ENCODE peak calls at places on chromosome 20, in four cellular contexts. One of them, this sample, is unnamed.

GRCh38 chr20:45061244-45061643 is 39.7 kb downstream of the KCNS1 start:
- DNase-seq in neural crest cell: no peak
- DNase-seq in GM23248: peak
- DNase-seq in NCI-H1417: no peak
- DNase-seq in this sample: no peak

GRCh38 chr20:23022849-23023248 is 12.3 kb upstream of the SSTR4 start:
- DNase-seq in GM23248: no peak
- DNase-seq in neural crest cell: no peak
- DNase-seq in NCI-H1417: no peak
- DNase-seq in this sample: no peak

GRCh38 chr20:1061484-1062221 is 56.7 kb upstream of the PSMF1 start:
- DNase-seq in GM23248: no peak
- DNase-seq in neural crest cell: no peak
- DNase-seq in NCI-H1417: no peak
- DNase-seq in this sample: no peak

GRCh38 chr20:43058077-43058476 is 131.6 kb downstream of the PTPRT start:
- DNase-seq in NCI-H1417: no peak
- DNase-seq in GM23248: no peak
- DNase-seq in neural crest cell: no peak
- DNase-seq in this sample: no peak

GRCh38 chr20:272718-273117 is 15.2 kb downstream of the DEFB132 start:
- DNase-seq in GM23248: no peak
- DNase-seq in neural crest cell: no peak
- DNase-seq in NCI-H1417: no peak
- DNase-seq in this sample: peak

GRCh38 chr20:57664476-57664875 is 44.2 kb upstream of the ZBP1 start:
- DNase-seq in neural crest cell: no peak
- DNase-seq in NCI-H1417: no peak
- DNase-seq in GM23248: no peak
- DNase-seq in this sample: no peak

GRCh38 chr20:31674895-31675827 is 37.4 kb downstream of the COX4I2 start:
- DNase-seq in neural crest cell: no peak
- DNase-seq in GM23248: peak
- DNase-seq in NCI-H1417: no peak
- DNase-seq in this sample: peak

GRCh38 chr20:9103955-9104354 is 35.1 kb downstream of the PLCB4 start:
- DNase-seq in NCI-H1417: no peak
- DNase-seq in GM23248: no peak
- DNase-seq in neural crest cell: no peak
- DNase-seq in this sample: peak

GRCh38 chr20:46323557-46323956 is 15.3 kb upstream of the CDH22 start:
- DNase-seq in neural crest cell: no peak
- DNase-seq in NCI-H1417: peak
- DNase-seq in GM23248: no peak
- DNase-seq in this sample: peak

GRCh38 chr20:4997207-4997606 is 4.1 kb downstream of the SLC23A2 start:
- DNase-seq in NCI-H1417: no peak
- DNase-seq in neural crest cell: no peak
- DNase-seq in GM23248: no peak
- DNase-seq in this sample: no peak

GRCh38 chr20:25083773-25084615 is 2.1 kb upstream of the VSX1 start:
- DNase-seq in NCI-H1417: no peak
- DNase-seq in GM23248: no peak
- DNase-seq in neural crest cell: peak
- DNase-seq in this sample: peak

GRCh38 chr20:41005361-41005729 is 23.3 kb upstream of the TOP1 start:
- DNase-seq in NCI-H1417: no peak
- DNase-seq in GM23248: peak
- DNase-seq in neural crest cell: no peak
- DNase-seq in this sample: peak

GRCh38 chr20:25057234-25058050 is 497 bp downstream of the ACSS1 start:
- DNase-seq in NCI-H1417: no peak
- DNase-seq in GM23248: peak
- DNase-seq in neural crest cell: peak
- DNase-seq in this sample: peak

GRCh38 chr20:31452575-31452974 is 12.1 kb downstream of the DEFB123 start:
- DNase-seq in NCI-H1417: no peak
- DNase-seq in neural crest cell: no peak
- DNase-seq in GM23248: peak
- DNase-seq in this sample: no peak

GRCh38 chr20:33702861-33703260 is 16.7 kb upstream of the E2F1 start:
- DNase-seq in NCI-H1417: no peak
- DNase-seq in GM23248: no peak
- DNase-seq in neural crest cell: no peak
- DNase-seq in this sample: peak

GRCh38 chr20:22927537-22927936 is 107.6 kb upstream of the SSTR4 start:
- DNase-seq in GM23248: no peak
- DNase-seq in neural crest cell: no peak
- DNase-seq in NCI-H1417: no peak
- DNase-seq in this sample: no peak

GRCh38 chr20:51388756-51389542 is 153.6 kb downstream of the NFATC2 start:
- DNase-seq in neural crest cell: no peak
- DNase-seq in GM23248: peak
- DNase-seq in NCI-H1417: no peak
- DNase-seq in this sample: no peak

GRCh38 chr20:59082077-59082740 is 39.6 kb upstream of the PRELID3B start:
- DNase-seq in NCI-H1417: no peak
- DNase-seq in GM23248: peak
- DNase-seq in neural crest cell: no peak
- DNase-seq in this sample: peak

GRCh38 chr20:16821211-16822089 is 73.3 kb downstream of the OTOR start:
- DNase-seq in GM23248: peak
- DNase-seq in neural crest cell: peak
- DNase-seq in NCI-H1417: peak
- DNase-seq in this sample: peak

GRCh38 chr20:15890358-15890982 is 682.8 kb downstream of the KIF16B start:
- DNase-seq in NCI-H1417: no peak
- DNase-seq in GM23248: no peak
- DNase-seq in neural crest cell: no peak
- DNase-seq in this sample: peak

GRCh38 chr20:59625214-59625922 is 21.0 kb downstream of the PHACTR3 start:
- DNase-seq in neural crest cell: no peak
- DNase-seq in GM23248: no peak
- DNase-seq in NCI-H1417: no peak
- DNase-seq in this sample: no peak

GRCh38 chr20:22838001-22838400 is 197.1 kb upstream of the SSTR4 start:
- DNase-seq in GM23248: no peak
- DNase-seq in NCI-H1417: no peak
- DNase-seq in neural crest cell: no peak
- DNase-seq in this sample: no peak

GRCh38 chr20:3823881-3824280 is 3.5 kb downstream of the AP5S1 start:
- DNase-seq in GM23248: no peak
- DNase-seq in NCI-H1417: no peak
- DNase-seq in neural crest cell: no peak
- DNase-seq in this sample: no peak

GRCh38 chr20:62461834-62462233 is 14.0 kb downstream of the GATA5 start:
- DNase-seq in GM23248: no peak
- DNase-seq in NCI-H1417: no peak
- DNase-seq in neural crest cell: no peak
- DNase-seq in this sample: no peak

GRCh38 chr20:44576297-44576696 is 6.1 kb upstream of the PKIG start:
- DNase-seq in GM23248: peak
- DNase-seq in neural crest cell: no peak
- DNase-seq in NCI-H1417: no peak
- DNase-seq in this sample: peak

GRCh38 chr20:23361108-23361650 is 803 bp upstream of the GZF1 start:
- DNase-seq in NCI-H1417: no peak
- DNase-seq in GM23248: peak
- DNase-seq in neural crest cell: no peak
- DNase-seq in this sample: no peak

GRCh38 chr20:16528078-16528477 is 45.2 kb downstream of the KIF16B start:
- DNase-seq in GM23248: peak
- DNase-seq in neural crest cell: no peak
- DNase-seq in NCI-H1417: peak
- DNase-seq in this sample: peak

GRCh38 chr20:23800865-23801264 is 25.7 kb downstream of the CST2 start:
- DNase-seq in neural crest cell: no peak
- DNase-seq in NCI-H1417: no peak
- DNase-seq in GM23248: no peak
- DNase-seq in this sample: no peak

GRCh38 chr20:47427746-47428145 is 71.2 kb upstream of the ZMYND8 start:
- DNase-seq in neural crest cell: no peak
- DNase-seq in GM23248: no peak
- DNase-seq in NCI-H1417: no peak
- DNase-seq in this sample: no peak

GRCh38 chr20:18032977-18033892 is 24.5 kb downstream of the OVOL2 start:
- DNase-seq in GM23248: peak
- DNase-seq in neural crest cell: no peak
- DNase-seq in NCI-H1417: no peak
- DNase-seq in this sample: no peak

GRCh38 chr20:2101057-2101934 is at the start of gene STK35:
- DNase-seq in NCI-H1417: peak
- DNase-seq in neural crest cell: peak
- DNase-seq in GM23248: no peak
- DNase-seq in this sample: peak

GRCh38 chr20:51700809-51701285 is 67.3 kb downstream of the ATP9A start:
- DNase-seq in NCI-H1417: no peak
- DNase-seq in neural crest cell: peak
- DNase-seq in GM23248: peak
- DNase-seq in this sample: peak

GRCh38 chr20:42588847-42589246 is 600.9 kb downstream of the PTPRT start:
- DNase-seq in GM23248: no peak
- DNase-seq in NCI-H1417: no peak
- DNase-seq in neural crest cell: no peak
- DNase-seq in this sample: no peak

GRCh38 chr20:57266251-57267157 is at the start of gene BMP7:
- DNase-seq in neural crest cell: peak
- DNase-seq in NCI-H1417: peak
- DNase-seq in GM23248: peak
- DNase-seq in this sample: peak

GRCh38 chr20:31966991-31967655 is 828 bp upstream of the XKR7 start:
- DNase-seq in NCI-H1417: no peak
- DNase-seq in neural crest cell: no peak
- DNase-seq in GM23248: no peak
- DNase-seq in this sample: peak

This sample was measured in NCI-H69.